ENCODE peak calls at places on chromosomes 12 and 14, in eight cellular contexts. S is thoracic aorta, H is choroid plexus epithelial cell, Q is AG04449, P is ovary, I is fibroblast of the aortic adventitia, C is hepatocyte, R is HFF-Myc. L is an unnamed sample.

GRCh38 chr12:5571115-5571514 is 139.2 kb downstream of the NTF3 start:
- DNase-seq in S (no peak), H (no peak), Q (no peak), P (no peak), I (no peak), C (no peak), R (no peak), L (no peak)

GRCh38 chr12:32139064-32139421 is 32.4 kb downstream of the BICD1 start:
- DNase-seq in S (no peak), H (peak; percentile 82), Q (no peak), P (no peak), I (peak; percentile 57), C (peak; percentile 42), R (no peak), L (no peak)

GRCh38 chr14:101573289-101573688 is 12.0 kb downstream of the DIO3 start:
- DNase-seq in S (no peak), H (no peak), Q (no peak), P (no peak), I (no peak), C (no peak), R (no peak), L (no peak)

GRCh38 chr12:27970391-27970980 is 2.0 kb downstream of the PTHLH start:
- DNase-seq in S (no peak), H (peak; percentile 56), Q (no peak), P (no peak), I (peak; percentile 45), C (peak; percentile 47), R (no peak), L (no peak)

GRCh38 chr12:26874501-26875296 is 41.7 kb upstream of the ITPR2 start:
- DNase-seq in S (no peak), H (no peak), Q (no peak), P (no peak), I (no peak), C (no peak), R (no peak), L (no peak)

GRCh38 chr14:81336009-81336408 is 64.1 kb downstream of the STON2 start:
- DNase-seq in S (no peak), H (no peak), Q (no peak), P (no peak), I (no peak), C (no peak), R (no peak), L (no peak)

GRCh38 chr12:132469423-132469822 is 20.5 kb upstream of the FBRSL1 start:
- DNase-seq in S (no peak), H (no peak), Q (no peak), P (no peak), I (no peak), C (no peak), R (no peak), L (no peak)

GRCh38 chr14:62179367-62180018 is 417.3 kb downstream of the SNAPC1 start:
- DNase-seq in S (no peak), H (peak; percentile 92), Q (peak; percentile 68), P (no peak), I (peak; percentile 95), C (peak; percentile 85), R (peak; percentile 52), L (peak; percentile 80)

GRCh38 chr14:55071870-55072640 is 20.6 kb downstream of the MAPK1IP1L start:
- DNase-seq in S (peak; percentile 22), H (peak; percentile 65), Q (peak; percentile 90), P (no peak), I (peak; percentile 91), C (peak; percentile 27), R (no peak), L (peak; percentile 91)

GRCh38 chr12:15364221-15365170 is 42.2 kb downstream of the PTPRO start:
- DNase-seq in S (no peak), H (no peak), Q (no peak), P (no peak), I (peak; percentile 49), C (no peak), R (no peak), L (no peak)

GRCh38 chr12:1013618-1014489 is 22.8 kb downstream of the ERC1 start:
- DNase-seq in S (no peak), H (peak; percentile 91), Q (no peak), P (no peak), I (peak; percentile 82), C (peak; percentile 13), R (peak; percentile 42), L (peak; percentile 32)

GRCh38 chr12:68240975-68241374 is 12.4 kb downstream of the IL22 start:
- DNase-seq in S (no peak), H (peak; percentile 87), Q (no peak), P (peak; percentile 32), I (peak; percentile 52), C (peak; percentile 16), R (no peak), L (no peak)

GRCh38 chr12:9041321-9041720 is 52.0 kb downstream of the KLRG1 start:
- DNase-seq in S (no peak), H (peak; percentile 42), Q (no peak), P (no peak), I (peak; percentile 46), C (no peak), R (peak; percentile 10), L (peak; percentile 17)

DNA sequence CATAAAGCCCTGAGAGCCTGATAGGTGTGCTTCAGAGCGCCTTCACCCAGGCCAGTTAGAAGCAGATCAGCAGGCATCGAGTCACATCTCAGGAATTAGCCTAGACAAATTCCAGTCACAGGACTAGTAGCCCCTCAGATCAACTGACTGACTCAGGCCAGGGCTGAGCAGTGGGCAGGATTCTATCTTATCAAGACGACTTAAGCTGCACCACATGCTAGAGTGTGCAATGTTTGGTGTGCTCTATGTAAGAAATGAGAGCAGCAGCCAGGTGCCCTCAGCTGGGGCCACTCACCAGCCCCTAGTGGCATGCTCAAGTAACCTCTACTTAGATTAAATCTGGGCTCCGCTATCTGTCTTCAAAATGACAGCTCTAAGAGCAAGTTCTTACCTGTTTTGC is 19.7 kb upstream of the NGB start:
- DNase-seq in S (no peak), H (peak; percentile 46), Q (no peak), P (no peak), I (peak; percentile 14), C (peak; percentile 35), R (no peak), L (no peak)
- TF ChIP-seq CTCF in S (no peak), H (peak; percentile 5), Q (no peak), P (no peak), I (peak; percentile 10), C (no peak), R (peak; percentile 5), L (no peak)

GRCh38 chr12:122001379-122002209 is 20.1 kb upstream of the BCL7A start:
- DNase-seq in S (no peak), H (no peak), Q (no peak), P (no peak), I (no peak), C (no peak), R (no peak), L (no peak)

GRCh38 chr12:122005252-122005651 is 16.4 kb upstream of the BCL7A start:
- DNase-seq in S (no peak), H (no peak), Q (no peak), P (no peak), I (no peak), C (no peak), R (no peak), L (no peak)

GRCh38 chr12:122006186-122006926 is 15.3 kb upstream of the BCL7A start:
- DNase-seq in S (no peak), H (no peak), Q (no peak), P (no peak), I (no peak), C (no peak), R (no peak), L (no peak)

GRCh38 chr12:122004633-122005071 is 17.0 kb upstream of the BCL7A start:
- DNase-seq in S (no peak), H (no peak), Q (no peak), P (no peak), I (peak; percentile 44), C (no peak), R (no peak), L (no peak)

DNA sequence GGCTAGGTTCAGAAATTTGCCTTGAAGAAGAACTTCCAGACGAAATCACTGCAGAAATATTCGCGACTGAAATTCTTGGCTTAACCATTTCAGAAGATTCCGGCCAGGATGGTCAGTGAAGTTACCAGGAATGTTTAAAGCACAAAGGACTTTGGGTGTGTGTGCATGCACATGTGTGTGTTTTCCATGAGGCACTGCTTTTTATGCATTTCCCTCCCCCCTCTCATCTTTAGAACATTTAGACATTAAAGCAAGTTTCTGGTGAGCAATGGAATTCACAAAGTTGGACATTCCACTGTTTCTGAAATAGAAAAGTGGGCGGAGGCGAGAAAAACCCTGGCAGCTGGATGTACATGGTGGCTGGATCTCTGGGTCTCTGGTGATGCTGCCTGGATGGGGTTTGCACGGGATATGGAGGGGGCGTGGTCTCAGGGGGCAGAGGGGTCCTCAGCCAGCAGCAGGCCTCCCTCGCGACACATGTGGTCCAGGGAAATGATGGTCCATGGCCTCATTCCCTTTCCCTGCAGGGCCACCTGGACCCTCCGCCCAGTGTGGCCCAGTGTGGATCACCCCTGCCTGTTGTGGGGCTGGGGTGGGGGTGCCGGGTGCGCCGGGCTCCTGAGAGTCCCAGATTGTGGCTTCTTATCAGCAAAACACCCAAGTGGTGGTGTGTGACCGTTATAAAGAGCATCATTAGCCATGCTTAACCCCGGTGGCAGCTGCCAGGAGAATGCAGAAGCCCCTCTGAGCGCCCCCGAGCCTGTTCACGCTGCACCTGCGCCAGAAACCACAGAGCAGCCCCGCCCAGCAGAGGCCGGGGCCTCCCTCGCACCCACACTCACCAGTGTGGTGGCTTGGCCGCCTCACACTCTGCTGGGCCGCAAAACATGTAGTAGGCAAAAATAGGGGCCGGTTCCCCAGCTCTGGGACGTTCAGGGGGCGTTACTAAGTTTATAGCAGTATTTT is 17.8 kb upstream of the BCL7A start:
- DNase-seq in S (no peak), H (peak; percentile 27), Q (no peak), P (no peak), I (peak; percentile 88), C (no peak), R (peak; percentile 16), L (no peak)
- H3K4me3 ChIP-seq in S (peak overlapping the region; percentile 35), H (no peak overlapping the region), Q (no peak overlapping the region), P (no peak overlapping the region), I (no peak overlapping the region), C (no peak overlapping the region), R (no peak overlapping the region), L (no peak overlapping the region)

GRCh38 chr12:65067383-65067782 is 53.7 kb downstream of the WIF1 start:
- DNase-seq in S (no peak), H (no peak), Q (no peak), P (no peak), I (no peak), C (no peak), R (no peak), L (no peak)
- TF ChIP-seq CTCF in S (no peak), H (no peak), Q (no peak), P (no peak), I (no peak), C (no peak), R (no peak), L (no peak)

GRCh38 chr12:46710125-46710743 is 115.6 kb downstream of the SLC38A4 start:
- DNase-seq in S (no peak), H (no peak), Q (no peak), P (no peak), I (no peak), C (no peak), R (no peak), L (no peak)

GRCh38 chr12:46717159-46717558 is 108.6 kb downstream of the SLC38A4 start:
- DNase-seq in S (no peak), H (no peak), Q (no peak), P (no peak), I (no peak), C (no peak), R (no peak), L (no peak)

DNA sequence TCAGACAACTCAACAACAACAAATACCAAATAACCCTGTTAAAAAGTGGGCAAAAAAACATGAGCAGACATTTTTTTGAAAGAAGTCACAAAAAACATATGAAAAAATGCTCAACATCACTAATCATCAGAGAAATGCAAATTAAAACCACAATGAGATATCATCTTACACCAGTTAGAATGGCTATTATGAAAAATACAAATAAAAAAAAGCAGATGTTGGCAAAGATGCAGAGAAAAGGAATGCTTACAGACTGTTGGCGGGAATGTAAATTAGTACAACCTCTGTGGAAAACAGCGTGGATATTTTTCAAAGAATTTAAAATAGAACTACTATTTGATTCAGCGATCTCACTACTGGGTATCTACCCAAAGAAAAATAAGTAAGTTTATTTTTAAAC is 114.0 kb downstream of the SLC38A4 start:
- DNase-seq in S (no peak), H (peak; percentile 13), Q (no peak), P (no peak), I (peak; percentile 8), C (no peak), R (no peak), L (peak; percentile 25)
- H3K4me3 ChIP-seq in S (no peak overlapping the region), H (no peak overlapping the region), Q (no peak overlapping the region), P (no peak overlapping the region), I (no peak overlapping the region), C (no peak overlapping the region), R (no peak overlapping the region), L (no peak overlapping the region)